ENCODE peak calls at places on chromosomes 12 and 14, in nine cellular contexts. A is WTC11; B is stomach; V is fibroblast of lung; T is ovary; W is neural progenitor cell; Y is nephron progenitor cell; J is upper lobe of left lung; L is CD8-positive, alpha-beta T cell. G is an unnamed sample.

GRCh38 chr12:11650697-11651281 is 1.3 kb downstream of the ETV6 start:
- DNase-seq in T (no peak), Y (no peak), J (peak; percentile 32), B (no peak), W (peak; percentile 33), L (no peak), V (peak; percentile 41), A (no peak), G (no peak)

GRCh38 chr12:101086490-101086889 is 123.5 kb downstream of the SLC5A8 start:
- DNase-seq in Y (peak; percentile 20), J (no peak), B (no peak), W (no peak), V (no peak), A (no peak), T (no peak), L (no peak), G (no peak)

GRCh38 chr12:31507966-31508365 is 83.0 kb downstream of the DENND5B start:
- DNase-seq in J (no peak), B (no peak), W (no peak), Y (no peak), L (no peak), A (no peak), T (no peak), V (peak; percentile 67), G (no peak)

GRCh38 chr12:4279120-4279690 is 5.6 kb downstream of the CCND2 start:
- DNase-seq in Y (no peak), T (no peak), V (no peak), A (no peak), W (no peak), J (no peak), L (no peak), B (no peak), G (no peak)

GRCh38 chr14:77498120-77498979 is at the start of gene ISM2:
- DNase-seq in W (peak; percentile 80), Y (peak; percentile 77), T (peak; percentile 40), V (peak; percentile 12), B (peak; percentile 42), J (peak; percentile 20), A (peak; percentile 63), L (peak; percentile 22), G (peak; percentile 36)

GRCh38 chr12:7039403-7039802 is 21.1 kb upstream of the C1S start:
- DNase-seq in V (no peak), W (no peak), A (no peak), L (no peak), Y (no peak), B (no peak), T (no peak), J (no peak), G (no peak)

GRCh38 chr12:55548756-55549155 is 646 bp upstream of the OR6C4 start:
- DNase-seq in V (no peak), J (no peak), W (no peak), L (no peak), Y (no peak), B (no peak), T (no peak), A (no peak), G (no peak)

GRCh38 chr12:108629824-108630476 is 3.7 kb downstream of the SELPLG start:
- DNase-seq in L (peak; percentile 60), J (peak; percentile 68), B (no peak), T (no peak), W (no peak), A (no peak), V (peak; percentile 81), Y (no peak), G (no peak)

DNA sequence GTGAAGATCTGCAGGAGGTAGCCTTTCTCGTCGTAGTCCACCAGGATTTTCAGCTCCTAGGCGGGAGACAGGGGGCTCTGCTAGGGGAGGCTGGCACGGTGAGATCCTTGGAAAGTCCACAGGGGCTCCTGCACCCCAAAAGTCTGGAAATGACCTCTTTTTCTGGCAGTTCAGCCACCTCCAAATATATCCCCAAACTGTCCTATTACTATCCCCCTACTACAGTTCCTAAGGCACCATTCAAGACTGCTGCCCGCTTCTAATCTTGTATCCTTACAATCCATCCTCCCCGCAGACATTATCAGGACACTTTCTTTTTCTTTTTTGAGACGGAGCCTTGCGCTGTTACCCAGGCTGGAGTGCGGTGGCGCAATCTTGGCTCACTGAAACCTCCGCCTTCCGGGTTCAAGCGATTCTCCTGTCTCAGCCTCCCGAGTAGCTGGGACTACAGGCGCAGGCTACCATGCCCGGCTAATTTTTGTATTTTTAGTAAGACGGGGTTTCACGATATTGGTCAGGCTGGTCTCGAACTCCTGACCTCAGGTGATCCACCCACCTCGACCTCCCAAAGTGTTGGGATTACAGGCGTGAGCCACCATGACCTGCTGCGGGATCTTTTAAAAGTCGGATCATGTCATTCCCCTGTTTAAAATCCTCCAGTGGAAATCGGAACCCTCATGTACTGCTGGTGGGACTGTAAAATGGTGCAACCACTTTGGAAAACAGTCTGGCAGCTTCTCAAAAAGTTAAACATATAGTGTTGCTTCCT is 18.5 kb downstream of the HPD start:
- DNase-seq in B (no peak), T (no peak), V (no peak), W (no peak), J (peak; percentile 37), Y (no peak), L (no peak), A (no peak), G (peak; percentile 20)
- TF ChIP-seq CTCF in B (no peak), T (no peak), V (no peak), W (no peak), J (no peak), Y (no peak), L (no peak), A (no peak), G (no peak)

GRCh38 chr12:93568091-93568490 is 4.4 kb upstream of the SOCS2 start:
- DNase-seq in T (no peak), B (no peak), V (no peak), W (no peak), A (no peak), J (no peak), L (no peak), Y (no peak), G (no peak)

GRCh38 chr12:93567174-93567573 is 5.3 kb upstream of the SOCS2 start:
- DNase-seq in Y (no peak), L (no peak), W (no peak), B (no peak), A (no peak), V (peak; percentile 26), T (no peak), J (no peak), G (no peak)

GRCh38 chr12:93565760-93566159 is 6.7 kb upstream of the SOCS2 start:
- DNase-seq in L (no peak), A (no peak), W (no peak), V (no peak), B (no peak), T (no peak), J (no peak), Y (no peak), G (no peak)

GRCh38 chr12:93569301-93569655 is 3.2 kb upstream of the SOCS2 start:
- DNase-seq in V (no peak), B (no peak), L (no peak), T (no peak), J (no peak), A (no peak), Y (no peak), W (no peak), G (no peak)

GRCh38 chr12:93563807-93564538 is 8.5 kb upstream of the SOCS2 start:
- DNase-seq in L (no peak), B (peak; percentile 80), A (no peak), T (no peak), J (peak; percentile 81), V (peak; percentile 55), Y (no peak), W (peak; percentile 22), G (peak; percentile 66)
- TF ChIP-seq CTCF in L (no peak), B (no peak), A (no peak), T (no peak), J (no peak), V (peak; percentile 43), Y (no peak), W (peak; percentile 32), G (no peak)

DNA sequence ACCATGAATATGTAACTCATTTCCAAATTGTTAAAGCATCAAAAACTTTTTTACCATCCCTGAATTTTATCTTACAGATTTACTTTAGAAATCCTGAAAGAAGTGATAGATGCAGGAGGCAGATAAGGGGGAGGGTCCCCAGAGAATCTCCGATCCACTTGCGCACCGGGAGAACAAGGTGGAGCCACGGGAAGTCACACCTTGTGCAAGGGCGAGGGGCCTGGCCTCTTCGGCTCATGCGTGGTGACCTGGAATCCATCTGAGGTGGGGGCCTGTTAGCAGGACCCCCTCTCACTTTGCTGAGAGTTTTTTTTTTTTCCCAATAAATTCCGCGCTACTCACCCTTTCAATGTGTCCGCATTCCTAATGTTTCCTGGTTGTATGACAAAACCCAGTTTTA is 80.2 kb upstream of the CDKN3 start:
- DNase-seq in T (no peak), B (no peak), A (no peak), Y (no peak), W (no peak), L (no peak), J (no peak), V (no peak), G (no peak)
- TF ChIP-seq CTCF in T (no peak), B (no peak), A (no peak), Y (no peak), W (no peak), L (no peak), J (no peak), V (no peak), G (no peak)

DNA sequence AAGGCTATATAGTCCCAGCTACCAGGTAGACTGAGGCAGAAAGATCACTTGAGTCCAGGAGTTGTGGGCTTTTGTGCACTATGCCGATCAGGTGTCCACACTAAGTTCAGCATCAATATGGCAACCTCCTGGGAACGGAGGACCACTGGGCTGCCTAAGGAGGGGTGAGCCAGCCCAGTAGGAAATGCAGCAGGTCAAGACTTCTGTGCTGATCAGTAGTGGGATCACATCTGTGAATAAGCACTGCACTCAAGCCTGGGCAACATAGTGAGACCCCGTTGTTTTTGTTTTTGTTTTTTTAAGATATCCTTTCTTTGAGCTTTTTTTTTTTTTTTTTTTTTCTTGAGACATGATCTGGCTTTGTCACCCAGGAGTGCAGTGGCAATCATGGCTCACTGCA is 135.8 kb upstream of the AEBP2 start:
- DNase-seq in V (no peak), L (no peak), J (no peak), A (no peak), W (no peak), T (no peak), B (no peak), Y (no peak), G (no peak)
- TF ChIP-seq CTCF in V (no peak), L (no peak), J (no peak), A (no peak), W (no peak), T (no peak), B (no peak), Y (no peak), G (no peak)

G was measured in Calu3.